ENCODE peak calls at places on chromosome X, in four cellular contexts. One of them, this sample, is unnamed.

GRCh38 chrX:137896123-137896522 is 330.2 kb downstream of the ZIC3 start:
- DNase-seq in IMR-90: no peak
- DNase-seq in transverse colon: no peak
- DNase-seq in heart left ventricle: no peak
- DNase-seq in this sample: no peak

GRCh38 chrX:135740683-135741149 is 27.3 kb downstream of the CT45A3 start:
- DNase-seq in IMR-90: no peak
- DNase-seq in transverse colon: peak; percentile 26
- DNase-seq in heart left ventricle: no peak
- DNase-seq in this sample: no peak

GRCh38 chrX:56600141-56600540 is 36.7 kb downstream of the UBQLN2 start:
- DNase-seq in IMR-90: peak; percentile 2
- DNase-seq in transverse colon: no peak
- DNase-seq in heart left ventricle: no peak
- DNase-seq in this sample: no peak

GRCh38 chrX:19810809-19811208 is 76.6 kb downstream of the SH3KBP1 start:
- DNase-seq in IMR-90: peak; percentile 48
- DNase-seq in transverse colon: no peak
- DNase-seq in heart left ventricle: no peak
- DNase-seq in this sample: no peak

GRCh38 chrX:68989865-68990606 is 161.2 kb downstream of the EFNB1 start:
- DNase-seq in IMR-90: peak; percentile 82
- DNase-seq in transverse colon: no peak
- DNase-seq in heart left ventricle: peak; percentile 48
- DNase-seq in this sample: no peak

GRCh38 chrX:52821079-52821760 is 10.1 kb downstream of the XAGE5 start:
- DNase-seq in IMR-90: no peak
- DNase-seq in transverse colon: no peak
- DNase-seq in heart left ventricle: no peak
- DNase-seq in this sample: no peak

GRCh38 chrX:124280294-124280902 is 52.1 kb upstream of the TEX13D start:
- DNase-seq in IMR-90: no peak
- DNase-seq in transverse colon: no peak
- DNase-seq in heart left ventricle: no peak
- DNase-seq in this sample: no peak

GRCh38 chrX:69222103-69223090 is 57.1 kb upstream of the PJA1 start:
- DNase-seq in IMR-90: peak; percentile 53
- DNase-seq in transverse colon: peak; percentile 65
- DNase-seq in heart left ventricle: peak; percentile 43
- DNase-seq in this sample: peak; percentile 48

GRCh38 chrX:10665681-10666080 is 45.3 kb upstream of the MID1 start:
- DNase-seq in IMR-90: no peak
- DNase-seq in transverse colon: no peak
- DNase-seq in heart left ventricle: no peak
- DNase-seq in this sample: no peak

GRCh38 chrX:23118890-23119527 is 119.2 kb downstream of the DDX53 start:
- DNase-seq in IMR-90: no peak
- DNase-seq in transverse colon: no peak
- DNase-seq in heart left ventricle: no peak
- DNase-seq in this sample: no peak

GRCh38 chrX:128601706-128602105 is 549.5 kb upstream of the ACTRT1 start:
- DNase-seq in IMR-90: no peak
- DNase-seq in transverse colon: no peak
- DNase-seq in heart left ventricle: no peak
- DNase-seq in this sample: no peak

GRCh38 chrX:113892401-113892800 is 691.5 kb upstream of the HTR2C start:
- DNase-seq in IMR-90: no peak
- DNase-seq in transverse colon: no peak
- DNase-seq in heart left ventricle: no peak
- DNase-seq in this sample: no peak

GRCh38 chrX:118571829-118572228 is 76.2 kb downstream of the DOCK11 start:
- DNase-seq in IMR-90: no peak
- DNase-seq in transverse colon: no peak
- DNase-seq in heart left ventricle: no peak
- DNase-seq in this sample: no peak

GRCh38 chrX:66677430-66677829 is 38.6 kb upstream of the EDA2R start:
- DNase-seq in IMR-90: peak; percentile 12
- DNase-seq in transverse colon: no peak
- DNase-seq in heart left ventricle: no peak
- DNase-seq in this sample: no peak

GRCh38 chrX:44938111-44938510 is 65.1 kb downstream of the KDM6A start:
- DNase-seq in IMR-90: no peak
- DNase-seq in transverse colon: no peak
- DNase-seq in heart left ventricle: no peak
- DNase-seq in this sample: no peak

GRCh38 chrX:25810202-25810601 is 327.9 kb upstream of the MAGEB18 start:
- DNase-seq in IMR-90: peak; percentile 75
- DNase-seq in transverse colon: no peak
- DNase-seq in heart left ventricle: no peak
- DNase-seq in this sample: no peak

GRCh38 chrX:12949205-12949926 is 25.5 kb upstream of the TMSB4X start:
- DNase-seq in IMR-90: peak; percentile 41
- DNase-seq in transverse colon: no peak
- DNase-seq in heart left ventricle: no peak
- DNase-seq in this sample: no peak
- H3K4me1 ChIP-seq in IMR-90: peaks cover 14% of the 10 kb centered on the region
- H3K4me1 ChIP-seq in transverse colon: peaks cover 11% of the 10 kb centered on the region
- H3K4me1 ChIP-seq in heart left ventricle: peaks cover 13% of the 10 kb centered on the region
- H3K4me1 ChIP-seq in this sample: peaks cover 24% of the 10 kb centered on the region

GRCh38 chrX:15834827-15835595 is 19.6 kb downstream of the AP1S2 start:
- DNase-seq in IMR-90: peak; percentile 60
- DNase-seq in transverse colon: no peak
- DNase-seq in heart left ventricle: no peak
- DNase-seq in this sample: no peak

GRCh38 chrX:15834051-15834450 is 20.6 kb downstream of the AP1S2 start:
- DNase-seq in IMR-90: no peak
- DNase-seq in transverse colon: no peak
- DNase-seq in heart left ventricle: no peak
- DNase-seq in this sample: no peak

GRCh38 chrX:15843960-15844359 is 10.7 kb downstream of the AP1S2 start:
- DNase-seq in IMR-90: no peak
- DNase-seq in transverse colon: no peak
- DNase-seq in heart left ventricle: no peak
- DNase-seq in this sample: no peak

DNA sequence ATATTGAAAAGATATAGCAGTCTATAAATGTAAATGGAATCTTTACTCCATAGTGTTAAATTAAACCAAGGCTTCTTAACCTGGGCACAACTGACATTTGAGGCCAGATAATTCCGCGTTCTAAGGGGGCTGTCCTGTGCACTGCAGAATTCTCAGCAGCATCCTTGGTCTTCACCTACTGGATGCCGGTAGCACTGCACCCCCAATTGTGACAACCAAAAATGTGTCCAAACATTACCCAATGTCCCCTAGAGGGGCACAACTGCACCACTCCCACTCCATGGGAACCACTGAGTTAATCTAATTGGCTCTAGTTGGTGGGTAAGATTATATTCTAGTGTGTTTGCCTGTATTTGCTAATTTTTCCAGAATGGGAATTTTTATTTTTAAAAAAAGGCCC is 16.6 kb downstream of the AP1S2 start:
- DNase-seq in IMR-90: no peak
- DNase-seq in transverse colon: no peak
- DNase-seq in heart left ventricle: no peak
- DNase-seq in this sample: peak; percentile 7
- H3K4me3 ChIP-seq in IMR-90: no peak overlapping the region
- H3K4me3 ChIP-seq in transverse colon: no peak overlapping the region
- H3K4me3 ChIP-seq in heart left ventricle: no peak overlapping the region
- H3K4me3 ChIP-seq in this sample: no peak overlapping the region

GRCh38 chrX:73668779-73669178 is 105.8 kb downstream of the CHIC1 start:
- DNase-seq in IMR-90: no peak
- DNase-seq in transverse colon: no peak
- DNase-seq in heart left ventricle: peak; percentile 18
- DNase-seq in this sample: no peak
- H3K9me3 ChIP-seq in IMR-90: peaks cover 7% of the 10 kb centered on the region
- H3K9me3 ChIP-seq in transverse colon: no peaks in the 10 kb centered on the region
- H3K9me3 ChIP-seq in heart left ventricle: peaks cover 27% of the 10 kb centered on the region
- H3K9me3 ChIP-seq in this sample: no peaks in the 10 kb centered on the region

DNA sequence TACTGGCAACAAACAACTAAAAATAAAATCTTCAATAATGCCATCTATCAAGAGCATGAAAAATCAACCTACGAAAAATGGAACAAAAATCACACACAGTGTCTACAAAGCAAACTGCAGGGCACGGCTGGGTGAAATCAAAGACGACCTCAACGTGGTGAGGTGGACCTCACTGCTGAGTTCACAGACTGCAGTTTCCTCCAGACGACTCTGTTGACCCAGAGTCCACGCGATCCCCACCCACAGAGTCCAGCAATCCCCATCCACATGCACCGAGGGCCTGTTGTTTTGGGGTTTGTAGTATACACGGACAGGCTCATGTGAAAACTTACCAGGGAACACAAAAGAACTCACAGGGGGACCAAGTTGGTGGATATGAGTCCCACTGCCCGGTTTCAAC is 31.1 kb upstream of the GTPBP6 start:
- DNase-seq in IMR-90: no peak
- DNase-seq in transverse colon: no peak
- DNase-seq in heart left ventricle: no peak
- DNase-seq in this sample: no peak
- H3K4me1 ChIP-seq in IMR-90: no peaks in the 10 kb centered on the region
- H3K4me1 ChIP-seq in transverse colon: no peaks in the 10 kb centered on the region
- H3K4me1 ChIP-seq in heart left ventricle: no peaks in the 10 kb centered on the region
- H3K4me1 ChIP-seq in this sample: no peaks in the 10 kb centered on the region

GRCh38 chrX:2700405-2701320 is 9.6 kb downstream of the CD99 start:
- DNase-seq in IMR-90: no peak
- DNase-seq in transverse colon: no peak
- DNase-seq in heart left ventricle: no peak
- DNase-seq in this sample: no peak
- H3K4me3 ChIP-seq in IMR-90: no peak overlapping the region
- H3K4me3 ChIP-seq in transverse colon: no peak overlapping the region
- H3K4me3 ChIP-seq in heart left ventricle: no peak overlapping the region
- H3K4me3 ChIP-seq in this sample: no peak overlapping the region

GRCh38 chrX:40209951-40210617 is 112.3 kb upstream of the BCOR start:
- DNase-seq in IMR-90: peak; percentile 38
- DNase-seq in transverse colon: no peak
- DNase-seq in heart left ventricle: no peak
- DNase-seq in this sample: no peak

GRCh38 chrX:40207626-40208025 is 109.9 kb upstream of the BCOR start:
- DNase-seq in IMR-90: peak; percentile 19
- DNase-seq in transverse colon: no peak
- DNase-seq in heart left ventricle: no peak
- DNase-seq in this sample: no peak

DNA sequence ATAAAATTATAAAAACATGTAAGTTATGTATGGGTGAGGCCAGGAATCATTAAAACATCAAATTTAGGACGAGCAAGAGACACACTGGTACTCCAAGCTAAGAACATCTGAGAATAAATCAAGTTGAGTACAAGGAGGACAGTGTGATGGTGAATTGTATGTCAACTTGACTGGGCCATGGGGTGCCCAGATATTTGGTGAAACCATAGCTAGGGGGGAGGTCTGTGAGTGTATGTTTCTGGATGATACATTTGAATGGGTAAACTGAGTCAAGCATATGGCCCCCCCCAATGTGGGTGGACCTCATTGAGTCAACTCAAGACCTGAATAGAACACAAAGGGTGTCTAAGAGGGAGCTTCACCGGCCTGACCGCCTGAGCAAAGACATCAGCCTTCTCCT is 115.3 kb upstream of the BCOR start:
- DNase-seq in IMR-90: no peak
- DNase-seq in transverse colon: no peak
- DNase-seq in heart left ventricle: no peak
- DNase-seq in this sample: no peak
- H3K9me3 ChIP-seq in IMR-90: peaks cover 8% of the 10 kb centered on the region
- H3K9me3 ChIP-seq in transverse colon: no peaks in the 10 kb centered on the region
- H3K9me3 ChIP-seq in heart left ventricle: no peaks in the 10 kb centered on the region
- H3K9me3 ChIP-seq in this sample: no peaks in the 10 kb centered on the region

GRCh38 chrX:40087574-40088298 is 10.0 kb downstream of the BCOR start:
- DNase-seq in IMR-90: peak; percentile 79
- DNase-seq in transverse colon: no peak
- DNase-seq in heart left ventricle: no peak
- DNase-seq in this sample: peak; percentile 69
- H3K4me1 ChIP-seq in IMR-90: peaks cover 25% of the 10 kb centered on the region
- H3K4me1 ChIP-seq in transverse colon: peaks cover 61% of the 10 kb centered on the region
- H3K4me1 ChIP-seq in heart left ventricle: peaks cover 14% of the 10 kb centered on the region
- H3K4me1 ChIP-seq in this sample: peaks cover 21% of the 10 kb centered on the region

GRCh38 chrX:17736856-17737706 is at the start of gene SCML1:
- DNase-seq in IMR-90: peak; percentile 95
- DNase-seq in transverse colon: peak; percentile 97
- DNase-seq in heart left ventricle: peak; percentile 97
- DNase-seq in this sample: peak; percentile 97
- H3K4me3 ChIP-seq in IMR-90: peak within 1 kb of the TSS; percentile 89
- H3K4me3 ChIP-seq in transverse colon: peak within 1 kb of the TSS; percentile 68
- H3K4me3 ChIP-seq in heart left ventricle: peak within 1 kb of the TSS; percentile 66
- H3K4me3 ChIP-seq in this sample: peak within 1 kb of the TSS; percentile 78